ENCODE peak calls at places on chromosomes 2 and 18, in six cellular contexts. D, G, J, E, S and P are unnamed samples.

GRCh38 chr2:158004131-158004530 is 97.5 kb upstream of the UPP2 start:
- DNase-seq in D (no peak), G (no peak), J (no peak), E (no peak), S (no peak), P (no peak)

GRCh38 chr2:168742258-168742932 is 60.0 kb upstream of the NOSTRIN start:
- DNase-seq in D (no peak), G (no peak), J (no peak), E (no peak), S (no peak), P (no peak)

GRCh38 chr2:190596998-190597397 is 51.9 kb upstream of the NAB1 start:
- DNase-seq in D (peak), G (no peak), J (no peak), E (no peak), S (no peak), P (no peak)

GRCh38 chr2:221494556-221494955 is 77.5 kb downstream of the EPHA4 start:
- DNase-seq in D (no peak), G (no peak), J (peak), E (no peak), S (no peak), P (no peak)

GRCh38 chr2:127181851-127182250 is 38.2 kb downstream of the CYP27C1 start:
- DNase-seq in D (no peak), G (peak), J (no peak), E (no peak), S (no peak), P (no peak)

GRCh38 chr2:73078457-73079411 is 7.2 kb upstream of the SFXN5 start:
- DNase-seq in D (no peak), G (no peak), J (no peak), E (no peak), S (no peak), P (no peak)

GRCh38 chr2:221377061-221377460 is 195.0 kb downstream of the EPHA4 start:
- DNase-seq in D (no peak), G (no peak), J (no peak), E (no peak), S (no peak), P (no peak)

GRCh38 chr2:166410828-166411472 is 35.2 kb upstream of the SCN9A start:
- DNase-seq in D (no peak), G (no peak), J (peak), E (no peak), S (no peak), P (no peak)

GRCh38 chr18:69580107-69580506 is 179.4 kb downstream of the DOK6 start:
- DNase-seq in D (no peak), G (no peak), J (no peak), E (no peak), S (no peak), P (no peak)

GRCh38 chr2:200379481-200380120 is 73.1 kb downstream of the SPATS2L start:
- DNase-seq in D (no peak), G (no peak), J (no peak), E (no peak), S (no peak), P (no peak)

GRCh38 chr2:135685361-135685760 is 56.3 kb upstream of the UBXN4 start:
- DNase-seq in D (no peak), G (no peak), J (no peak), E (no peak), S (no peak), P (no peak)

GRCh38 chr18:68564348-68564747 is 150.6 kb downstream of the TMX3 start:
- DNase-seq in D (no peak), G (no peak), J (no peak), E (no peak), S (no peak), P (no peak)

GRCh38 chr2:205585451-205586045 is 96.8 kb upstream of the NRP2 start:
- DNase-seq in D (no peak), G (peak), J (no peak), E (no peak), S (no peak), P (no peak)

GRCh38 chr2:196176142-196176738 is 4.9 kb upstream of the STK17B start:
- DNase-seq in D (no peak), G (no peak), J (no peak), E (no peak), S (no peak), P (no peak)

GRCh38 chr18:57627488-57627887 is 5.9 kb upstream of the NARS1 start:
- DNase-seq in D (no peak), G (no peak), J (no peak), E (no peak), S (no peak), P (no peak)

GRCh38 chr2:207432471-207432870 is 97.3 kb upstream of the CREB1 start:
- DNase-seq in D (no peak), G (no peak), J (no peak), E (no peak), S (no peak), P (no peak)

GRCh38 chr2:116317111-116317510 is 1497.4 kb upstream of the DDX18 start:
- DNase-seq in D (no peak), G (no peak), J (no peak), E (no peak), S (no peak), P (no peak)

GRCh38 chr18:23226930-23227728 is 91.8 kb downstream of the CABLES1 start:
- DNase-seq in D (peak), G (peak), J (no peak), E (no peak), S (no peak), P (no peak)

GRCh38 chr2:207109768-207110167 is 56.0 kb downstream of the KLF7 start:
- DNase-seq in D (no peak), G (no peak), J (no peak), E (no peak), S (no peak), P (no peak)

GRCh38 chr2:181106789-181107418 is 126.5 kb downstream of the UBE2E3 start:
- DNase-seq in D (no peak), G (no peak), J (peak), E (no peak), S (no peak), P (no peak)

GRCh38 chr18:13137041-13137938 is 81.3 kb upstream of the LDLRAD4 start:
- DNase-seq in D (no peak), G (no peak), J (no peak), E (peak), S (no peak), P (peak)

GRCh38 chr2:26429779-26430654 is 28.3 kb downstream of the DRC1 start:
- DNase-seq in D (peak), G (no peak), J (no peak), E (no peak), S (no peak), P (no peak)

GRCh38 chr18:79458131-79458838 is 62.6 kb downstream of the NFATC1 start:
- DNase-seq in D (peak), G (peak), J (no peak), E (no peak), S (no peak), P (no peak)

GRCh38 chr2:58289029-58289428 is 47.9 kb upstream of the FANCL start:
- DNase-seq in D (no peak), G (no peak), J (no peak), E (no peak), S (no peak), P (no peak)

GRCh38 chr18:36831139-36831538 is 2.2 kb downstream of the KIAA1328 start:
- DNase-seq in D (no peak), G (no peak), J (no peak), E (no peak), S (no peak), P (no peak)

GRCh38 chr2:37610638-37611289 is 60.7 kb downstream of the CDC42EP3 start:
- DNase-seq in D (no peak), G (no peak), J (no peak), E (no peak), S (no peak), P (no peak)

GRCh38 chr2:61536723-61537581 is 1.2 kb downstream of the XPO1 start:
- DNase-seq in D (peak), G (peak), J (peak), E (peak), S (peak), P (peak)

GRCh38 chr2:61538179-61538919 is at the start of gene XPO1:
- DNase-seq in D (peak), G (peak), J (peak), E (peak), S (peak), P (peak)

GRCh38 chr2:61537590-61538178 is 472 bp downstream of the XPO1 start:
- DNase-seq in D (no peak), G (no peak), J (no peak), E (no peak), S (no peak), P (peak)

GRCh38 chr2:61536086-61536722 is 2.0 kb downstream of the XPO1 start:
- DNase-seq in D (peak), G (no peak), J (peak), E (no peak), S (peak), P (no peak)

GRCh38 chr2:61538920-61539559 is 884 bp upstream of the XPO1 start:
- DNase-seq in D (peak), G (peak), J (peak), E (no peak), S (peak), P (peak)
- TF ChIP-seq POLR2A in D (no peak), G (no peak), J (peak), E (no peak), S (no peak), P (no peak)

GRCh38 chr2:69584127-69584889 is 59.2 kb downstream of the AAK1 start:
- DNase-seq in D (no peak), G (no peak), J (peak), E (no peak), S (no peak), P (no peak)

GRCh38 chr2:69581774-69582581 is 61.6 kb downstream of the AAK1 start:
- DNase-seq in D (no peak), G (peak), J (peak), E (peak), S (no peak), P (no peak)

GRCh38 chr2:69582582-69583176 is 60.9 kb downstream of the AAK1 start:
- DNase-seq in D (no peak), G (no peak), J (peak), E (no peak), S (no peak), P (no peak)

GRCh38 chr2:69585855-69586560 is 57.5 kb downstream of the AAK1 start:
- DNase-seq in D (no peak), G (no peak), J (no peak), E (no peak), S (no peak), P (no peak)

GRCh38 chr2:69583434-69583833 is 60.1 kb downstream of the AAK1 start:
- DNase-seq in D (no peak), G (no peak), J (no peak), E (no peak), S (no peak), P (no peak)
- H3K27ac ChIP-seq in D (peak), G (no peak), J (peak), E (no peak), S (no peak), P (peak)

GRCh38 chr2:185279999-185280398 is 458.6 kb upstream of the FSIP2 start:
- DNase-seq in D (no peak), G (no peak), J (no peak), E (no peak), S (no peak), P (no peak)
- TF ChIP-seq CTCF in D (no peak), G (peak), J (no peak), E (peak), S (peak), P (peak)

GRCh38 chr2:171924170-171924942 is 2.1 kb downstream of the HAT1 start:
- DNase-seq in D (no peak), G (no peak), J (no peak), E (no peak), S (no peak), P (no peak)

GRCh38 chr2:171919453-171919852 is 2.8 kb upstream of the HAT1 start:
- DNase-seq in D (no peak), G (no peak), J (no peak), E (no peak), S (no peak), P (no peak)

GRCh38 chr2:171923206-171923605 is 945 bp downstream of the HAT1 start:
- DNase-seq in D (peak), G (peak), J (peak), E (no peak), S (no peak), P (no peak)

GRCh38 chr2:171921970-171922229 is 361 bp upstream of the HAT1 start:
- DNase-seq in D (no peak), G (no peak), J (no peak), E (no peak), S (no peak), P (no peak)

DNA sequence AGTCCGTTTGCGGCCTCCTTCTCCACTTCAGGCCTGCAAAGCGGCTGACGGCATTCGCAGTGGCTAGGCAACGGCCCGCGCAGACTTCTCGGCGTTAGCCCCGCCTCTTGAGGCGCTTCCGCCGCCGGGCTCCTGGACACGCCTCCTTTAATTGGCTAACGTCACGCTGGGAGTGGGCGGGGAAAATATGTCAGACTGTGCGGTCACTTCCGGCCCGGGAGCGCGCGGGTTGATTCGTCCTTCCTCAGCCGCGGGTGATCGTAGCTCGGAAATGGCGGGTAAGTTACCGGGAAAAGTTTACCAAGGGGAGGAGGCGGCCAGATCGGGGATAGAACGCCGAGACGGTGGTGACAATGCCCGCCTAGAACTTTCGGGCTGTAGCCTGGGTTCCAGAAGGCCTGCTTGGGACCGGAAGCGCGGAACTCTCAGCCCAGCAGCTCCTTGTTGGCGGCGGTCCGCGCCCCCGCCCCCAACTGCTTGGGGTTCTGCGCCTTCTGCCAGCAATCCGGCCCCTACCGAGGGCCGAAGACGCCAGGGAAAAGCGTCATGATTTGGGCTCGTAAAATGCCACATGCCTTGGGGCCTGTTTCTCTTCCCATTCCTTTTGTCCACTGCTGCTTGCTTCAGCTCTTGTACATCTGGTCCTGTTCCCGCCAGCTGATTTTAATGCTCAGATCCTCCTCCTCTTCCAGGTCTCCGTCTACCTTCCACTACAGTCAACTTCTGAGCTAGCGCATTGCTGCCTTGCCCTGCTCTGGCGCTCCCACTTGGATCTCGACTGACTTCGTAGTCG is at the start of gene HAT1:
- DNase-seq in D (peak), G (peak), J (peak), E (peak), S (peak), P (peak)
- TF ChIP-seq POLR2A in D (no peak), G (peak), J (peak), E (peak), S (peak), P (peak)

DNA sequence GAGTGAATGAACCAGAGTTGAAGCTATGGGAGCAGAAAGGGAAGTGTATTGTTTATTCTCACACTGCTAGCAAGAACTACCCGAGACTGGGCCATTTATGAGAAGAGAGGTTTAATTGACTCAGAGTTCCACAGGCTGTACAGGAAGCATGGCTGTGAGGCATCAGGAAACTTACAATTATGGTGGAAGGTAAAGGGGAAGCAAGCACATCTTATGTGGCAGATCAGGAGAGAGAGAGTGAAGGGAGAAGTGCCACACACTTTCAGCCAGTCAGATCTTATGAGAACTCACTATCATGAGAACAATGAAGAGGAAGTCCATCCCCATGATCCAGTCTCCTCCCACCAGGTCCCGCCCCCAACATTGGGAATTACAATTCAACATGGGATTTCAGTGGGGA is 383.2 kb upstream of the SLC14A2 start:
- DNase-seq in D (no peak), G (no peak), J (no peak), E (no peak), S (no peak), P (no peak)
- H3K27ac ChIP-seq in D (no peak), G (no peak), J (no peak), E (no peak), S (no peak), P (no peak)

DNA sequence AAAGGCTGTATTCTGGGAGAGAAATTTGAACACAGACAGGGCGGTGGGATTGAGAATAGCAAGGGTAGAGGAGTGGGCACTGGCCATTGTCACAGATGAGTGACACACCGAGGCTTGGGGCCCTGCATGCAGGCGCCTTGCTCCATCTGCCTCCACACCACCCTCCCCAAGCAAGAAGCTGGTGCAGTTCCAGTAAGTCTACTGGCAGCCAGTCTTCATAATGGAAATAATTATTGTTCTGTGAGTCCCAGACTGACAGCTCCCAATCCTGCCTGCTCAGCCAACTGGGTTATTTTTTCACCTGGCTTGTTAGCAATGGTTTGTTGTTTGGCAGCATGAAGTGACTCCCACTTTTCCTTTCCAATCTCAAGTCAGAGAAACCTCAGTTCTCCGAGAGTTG is 13.0 kb downstream of the TTC32 start:
- DNase-seq in D (peak), G (no peak), J (no peak), E (no peak), S (no peak), P (no peak)
- TF ChIP-seq CTCF in D (no peak), G (no peak), J (no peak), E (no peak), S (no peak), P (no peak)

DNA sequence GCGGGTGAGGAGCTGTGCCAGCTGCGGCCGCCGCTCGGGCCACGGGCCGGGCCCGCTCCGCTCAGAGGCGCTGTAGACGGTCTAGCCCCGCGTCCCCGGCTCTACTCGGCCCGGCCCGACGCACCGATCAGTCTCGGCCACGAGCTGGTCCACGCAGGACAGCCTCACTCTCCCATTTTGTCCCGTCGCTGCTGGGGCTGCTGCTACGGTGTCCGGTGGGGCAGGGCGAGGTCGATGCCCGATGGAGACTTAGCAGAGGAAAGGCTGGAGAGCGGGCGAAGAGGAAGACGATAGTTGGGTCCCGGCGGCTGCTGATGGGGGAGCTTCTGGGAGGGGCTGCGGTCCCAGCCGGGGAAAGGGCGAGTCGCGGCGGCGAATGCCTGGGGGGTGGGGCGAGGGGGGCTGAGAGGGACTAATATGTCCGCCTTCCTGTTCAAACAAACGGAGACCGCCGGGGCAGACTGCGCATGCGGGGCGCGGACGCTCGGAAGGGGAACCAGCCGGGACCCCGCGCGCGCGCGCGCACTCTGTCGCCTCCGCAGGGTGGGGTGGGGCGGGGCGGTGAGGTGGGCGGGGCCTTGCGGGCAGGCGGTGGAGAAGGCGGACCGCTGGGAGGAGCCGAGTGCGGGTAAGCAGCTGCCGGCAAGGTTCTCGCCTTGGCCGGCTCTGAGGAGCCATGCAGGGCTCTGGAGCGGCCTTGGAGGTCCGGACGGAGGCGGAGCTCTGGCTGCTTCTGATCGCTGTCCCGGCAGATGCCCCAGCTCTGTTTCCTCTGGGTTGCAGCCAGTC is at the start of gene ROCK1:
- DNase-seq in D (peak), G (peak), J (peak), E (peak), S (peak), P (peak)
- TF ChIP-seq POLR2A in D (no peak), G (peak), J (peak), E (peak), S (peak), P (peak)